ENCODE peak calls at places on chromosome 12, in six cellular contexts. H, Z, C, B, D and Q are unnamed samples.

GRCh38 chr12:90729741-90730140 is 225.2 kb downstream of the CCER1 start:
- DNase-seq in H (no peak), Z (no peak), C (peak), B (no peak), D (no peak), Q (no peak)

GRCh38 chr12:76341436-76342030 is 6.7 kb downstream of the BBS10 start:
- DNase-seq in H (no peak), Z (no peak), C (peak), B (no peak), D (no peak), Q (no peak)

GRCh38 chr12:115010324-115010995 is 326.5 kb upstream of the TBX3 start:
- DNase-seq in H (no peak), Z (no peak), C (peak), B (no peak), D (no peak), Q (no peak)

GRCh38 chr12:48486679-48487078 is 4.4 kb downstream of the C12orf54 start:
- DNase-seq in H (no peak), Z (no peak), C (no peak), B (no peak), D (no peak), Q (no peak)

GRCh38 chr12:39355841-39356240 is 87.1 kb downstream of the KIF21A start:
- DNase-seq in H (no peak), Z (no peak), C (no peak), B (no peak), D (no peak), Q (no peak)

GRCh38 chr12:45435945-45436710 is 220.2 kb downstream of the ANO6 start:
- DNase-seq in H (no peak), Z (no peak), C (no peak), B (peak), D (no peak), Q (no peak)

GRCh38 chr12:12035229-12035628 is 35.5 kb upstream of the BCL2L14 start:
- DNase-seq in H (no peak), Z (no peak), C (no peak), B (no peak), D (no peak), Q (no peak)

GRCh38 chr12:15179672-15180071 is 41.5 kb downstream of the RERG start:
- DNase-seq in H (no peak), Z (no peak), C (no peak), B (no peak), D (no peak), Q (no peak)

GRCh38 chr12:91272456-91273063 is 89.9 kb upstream of the DCN start:
- DNase-seq in H (peak), Z (no peak), C (peak), B (no peak), D (no peak), Q (no peak)

GRCh38 chr12:46608431-46609280 is 217.1 kb downstream of the SLC38A4 start:
- DNase-seq in H (no peak), Z (no peak), C (peak), B (peak), D (no peak), Q (no peak)

GRCh38 chr12:19130224-19131019 is 889 bp downstream of the PLEKHA5 start:
- DNase-seq in H (peak), Z (peak), C (peak), B (no peak), D (peak), Q (peak)

GRCh38 chr12:84727964-84728363 is 184.6 kb downstream of the SLC6A15 start:
- DNase-seq in H (no peak), Z (no peak), C (no peak), B (no peak), D (no peak), Q (peak)

GRCh38 chr12:102891756-102892155 is 25.3 kb downstream of the PAH start:
- DNase-seq in H (no peak), Z (no peak), C (no peak), B (no peak), D (no peak), Q (no peak)

GRCh38 chr12:116820077-116820656 is 61.1 kb downstream of the HRK start:
- DNase-seq in H (no peak), Z (no peak), C (no peak), B (no peak), D (no peak), Q (no peak)

GRCh38 chr12:120651821-120652220 is 11.4 kb downstream of the CABP1 start:
- DNase-seq in H (no peak), Z (no peak), C (peak), B (no peak), D (no peak), Q (no peak)

GRCh38 chr12:69189378-69189978 is 49.9 kb upstream of the CPSF6 start:
- DNase-seq in H (no peak), Z (no peak), C (peak), B (no peak), D (no peak), Q (no peak)

GRCh38 chr12:123050331-123050809 is 69.9 kb downstream of the ARL6IP4 start:
- DNase-seq in H (no peak), Z (no peak), C (peak), B (no peak), D (no peak), Q (no peak)

GRCh38 chr12:95848575-95849388 is 10.0 kb upstream of the SNRPF start:
- DNase-seq in H (peak), Z (peak), C (peak), B (no peak), D (no peak), Q (no peak)

GRCh38 chr12:123540899-123541662 is 7.6 kb upstream of the RILPL1 start:
- DNase-seq in H (no peak), Z (no peak), C (no peak), B (no peak), D (no peak), Q (no peak)

GRCh38 chr12:62840311-62840710 is 94.6 kb downstream of the PPM1H start:
- DNase-seq in H (no peak), Z (no peak), C (no peak), B (no peak), D (no peak), Q (no peak)

GRCh38 chr12:113852695-113853490 is 113.2 kb downstream of the RBM19 start:
- DNase-seq in H (no peak), Z (no peak), C (no peak), B (no peak), D (no peak), Q (no peak)

GRCh38 chr12:69007166-69007857 is 74.3 kb upstream of the CPM start:
- DNase-seq in H (no peak), Z (no peak), C (peak), B (peak), D (no peak), Q (no peak)

GRCh38 chr12:2016862-2017723 is 12.8 kb upstream of the DCP1B start:
- DNase-seq in H (no peak), Z (no peak), C (no peak), B (no peak), D (no peak), Q (no peak)

GRCh38 chr12:452667-453210 is 7.0 kb upstream of the B4GALNT3 start:
- DNase-seq in H (peak), Z (no peak), C (no peak), B (no peak), D (peak), Q (no peak)

GRCh38 chr12:10982244-10982643 is 4.5 kb downstream of the TAS2R50 start:
- DNase-seq in H (no peak), Z (no peak), C (no peak), B (no peak), D (no peak), Q (no peak)

GRCh38 chr12:122842505-122843405 is 7.5 kb downstream of the HIP1R start:
- DNase-seq in H (no peak), Z (no peak), C (no peak), B (no peak), D (no peak), Q (no peak)

GRCh38 chr12:99111600-99111999 is 466.5 kb downstream of the APAF1 start:
- DNase-seq in H (no peak), Z (no peak), C (no peak), B (no peak), D (no peak), Q (no peak)

GRCh38 chr12:27284751-27285150 is 40.7 kb downstream of the STK38L start:
- DNase-seq in H (no peak), Z (no peak), C (peak), B (peak), D (peak), Q (no peak)

GRCh38 chr12:45381351-45381750 is 165.5 kb downstream of the ANO6 start:
- DNase-seq in H (no peak), Z (no peak), C (peak), B (no peak), D (no peak), Q (no peak)

GRCh38 chr12:15603461-15604085 is 185.6 kb downstream of the EPS8 start:
- DNase-seq in H (no peak), Z (no peak), C (no peak), B (no peak), D (no peak), Q (no peak)

GRCh38 chr12:126083931-126084330 is 1018.7 kb downstream of the AACS start:
- DNase-seq in H (peak), Z (peak), C (no peak), B (no peak), D (no peak), Q (no peak)

GRCh38 chr12:91685917-91686316 is 459.7 kb downstream of the BTG1 start:
- DNase-seq in H (no peak), Z (no peak), C (peak), B (peak), D (no peak), Q (no peak)

DNA sequence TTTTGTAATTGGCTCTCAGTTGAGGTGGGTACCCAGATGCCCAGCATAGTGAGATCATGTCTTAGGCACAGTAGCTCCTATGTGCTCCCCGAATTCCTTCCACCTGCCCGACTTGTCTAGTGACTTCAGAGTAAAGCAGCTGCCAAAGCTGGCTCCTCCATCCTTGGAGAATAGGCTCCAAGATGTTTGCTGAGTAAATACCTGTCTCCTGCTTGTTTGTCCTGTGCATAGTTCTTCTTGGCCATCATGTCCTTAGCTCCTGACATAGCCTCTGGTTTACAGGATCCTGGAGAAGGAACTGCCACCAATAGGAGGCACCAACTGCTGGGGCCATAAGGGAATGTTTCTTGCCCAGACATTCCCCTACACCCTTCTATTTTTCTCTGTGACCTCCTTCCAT is 52.6 kb upstream of the CISTR start:
- DNase-seq in H (no peak), Z (no peak), C (no peak), B (no peak), D (no peak), Q (peak)
- TF ChIP-seq CTCF in H (no peak), Z (no peak), C (no peak), B (no peak), D (no peak), Q (no peak)

GRCh38 chr12:67220065-67220464 is 49.1 kb upstream of the CAND1 start:
- DNase-seq in H (peak), Z (peak), C (peak), B (no peak), D (no peak), Q (peak)
- TF ChIP-seq CTCF in H (no peak), Z (no peak), C (peak), B (no peak), D (peak), Q (peak)

DNA sequence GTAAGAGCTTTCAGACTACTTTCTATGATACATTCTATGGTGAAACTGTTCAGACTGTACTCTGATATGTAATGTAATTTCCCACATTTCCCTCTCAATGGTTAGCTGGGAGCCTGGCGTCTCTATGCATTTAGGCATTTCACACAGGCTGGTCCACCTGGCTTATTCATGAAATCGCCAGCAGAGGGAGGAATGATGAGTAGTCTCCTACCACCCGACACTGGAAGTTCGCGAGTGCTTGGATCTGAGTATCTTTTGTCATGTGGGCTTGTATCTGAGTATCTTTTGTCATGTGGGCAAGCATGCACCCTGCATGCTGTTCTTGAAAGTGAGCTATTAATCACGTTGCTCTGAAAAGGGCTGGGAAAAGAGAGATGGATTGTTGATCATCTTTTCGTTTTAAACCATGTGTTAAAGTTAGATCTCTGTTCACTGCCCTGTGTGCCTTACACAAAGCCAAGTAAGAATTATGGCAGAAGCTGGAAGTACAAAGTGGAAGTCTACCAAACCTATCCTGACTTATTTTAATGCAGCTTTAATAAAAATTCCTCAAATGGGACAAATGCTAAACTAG is 235.0 kb downstream of the ATP23 start:
- DNase-seq in H (no peak), Z (no peak), C (peak), B (no peak), D (no peak), Q (peak)
- TF ChIP-seq CTCF in H (peak), Z (no peak), C (peak), B (peak), D (peak), Q (peak)

DNA sequence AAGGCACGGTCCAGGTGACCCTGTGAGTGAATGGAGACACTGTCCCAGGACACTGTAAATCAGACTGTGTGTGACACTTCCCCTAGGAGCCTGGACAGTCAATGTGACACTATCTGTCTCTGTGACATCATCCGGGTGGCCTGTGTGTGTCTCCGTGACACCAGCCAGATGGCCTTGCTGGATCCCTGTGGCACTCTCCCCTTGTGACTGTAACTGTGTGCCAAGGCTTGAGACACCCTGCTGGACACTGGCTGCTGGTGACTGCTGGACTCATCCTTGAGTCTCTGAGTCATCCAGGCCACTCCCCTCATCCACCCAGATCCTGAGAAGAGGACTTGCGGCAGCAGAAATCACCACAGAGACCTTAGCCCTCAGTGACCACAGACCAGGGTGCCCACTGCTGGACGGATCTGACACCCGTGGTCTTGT is 51.6 kb downstream of the MVK start:
- DNase-seq in H (no peak), Z (no peak), C (peak), B (peak), D (no peak), Q (no peak)
- TF ChIP-seq CTCF in H (no peak), Z (no peak), C (peak), B (peak), D (no peak), Q (no peak)

GRCh38 chr12:106900554-106900953 is 55.2 kb upstream of the TMEM263 start:
- DNase-seq in H (no peak), Z (no peak), C (no peak), B (no peak), D (no peak), Q (no peak)

GRCh38 chr12:106894774-106895173 is 60.9 kb upstream of the TMEM263 start:
- DNase-seq in H (no peak), Z (no peak), C (no peak), B (no peak), D (no peak), Q (no peak)

GRCh38 chr12:106898001-106898966 is 57.4 kb upstream of the TMEM263 start:
- DNase-seq in H (no peak), Z (no peak), C (no peak), B (no peak), D (no peak), Q (no peak)

GRCh38 chr12:106896603-106897002 is 59.1 kb upstream of the TMEM263 start:
- DNase-seq in H (no peak), Z (no peak), C (no peak), B (no peak), D (no peak), Q (no peak)

DNA sequence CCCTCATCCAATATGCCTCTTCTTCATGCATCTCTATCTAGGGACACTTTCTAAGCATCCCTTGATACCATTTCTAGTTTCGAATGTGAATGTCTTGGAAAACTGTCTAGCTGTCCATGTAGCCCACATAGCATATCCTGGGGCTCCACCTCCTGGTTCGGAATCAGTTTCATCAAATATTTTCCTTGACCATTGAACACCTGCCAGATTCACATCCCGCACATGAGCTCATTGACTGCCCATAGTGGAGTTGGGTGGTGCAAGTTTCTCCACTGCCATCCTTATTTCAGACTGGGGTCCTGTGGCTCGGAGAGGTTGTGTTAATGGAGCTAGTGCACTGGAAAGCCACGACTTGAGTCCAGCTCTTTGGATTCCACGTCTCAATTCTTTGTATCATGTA is 58.6 kb upstream of the TMEM263 start:
- DNase-seq in H (no peak), Z (no peak), C (peak), B (no peak), D (no peak), Q (peak)
- TF ChIP-seq CTCF in H (no peak), Z (no peak), C (peak), B (peak), D (no peak), Q (no peak)

DNA sequence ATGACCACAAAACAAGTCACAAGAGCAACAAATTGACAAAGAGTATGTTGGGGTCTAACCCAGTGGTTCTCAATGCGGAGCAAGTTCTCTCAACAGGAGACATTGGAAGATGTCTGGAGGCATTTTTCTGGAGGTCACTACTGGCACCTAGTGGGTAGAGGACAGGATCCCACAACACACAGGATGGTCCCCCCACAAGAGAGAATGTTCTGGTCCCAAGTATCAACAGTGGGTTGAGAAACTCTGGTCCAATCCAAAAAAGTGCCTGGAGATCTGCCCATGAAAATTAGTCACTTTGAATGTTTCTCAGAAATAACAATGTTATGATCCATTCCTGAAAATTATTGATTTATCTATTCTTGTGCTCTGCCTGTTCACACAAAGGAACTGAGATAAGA is 3.3 kb downstream of the SSH1 start:
- DNase-seq in H (no peak), Z (no peak), C (peak), B (peak), D (no peak), Q (no peak)
- TF ChIP-seq CTCF in H (no peak), Z (no peak), C (peak), B (peak), D (peak), Q (no peak)